ENCODE peak calls at places on chromosomes 16 and 17, in six cellular contexts. One of them, this sample, is unnamed.

GRCh38 chr17:72465191-72466024 is 344.6 kb downstream of the SOX9 start:
- DNase-seq in spleen: peak
- DNase-seq in GM23338: no peak
- DNase-seq in RWPE1: peak
- DNase-seq in mammary epithelial cell: peak
- DNase-seq in nephron progenitor cell: peak
- DNase-seq in this sample: no peak

GRCh38 chr17:1995321-1996242 is 29.6 kb downstream of the RTN4RL1 start:
- DNase-seq in spleen: no peak
- DNase-seq in nephron progenitor cell: no peak
- DNase-seq in mammary epithelial cell: no peak
- DNase-seq in RWPE1: no peak
- DNase-seq in GM23338: no peak
- DNase-seq in this sample: no peak

GRCh38 chr16:58515125-58515870 is at the start of gene SETD6:
- DNase-seq in nephron progenitor cell: peak
- DNase-seq in GM23338: peak
- DNase-seq in RWPE1: peak
- DNase-seq in mammary epithelial cell: peak
- DNase-seq in spleen: peak
- DNase-seq in this sample: peak

GRCh38 chr16:65406076-65406475 is 284.2 kb upstream of the CDH11 start:
- DNase-seq in RWPE1: no peak
- DNase-seq in GM23338: no peak
- DNase-seq in mammary epithelial cell: no peak
- DNase-seq in nephron progenitor cell: no peak
- DNase-seq in spleen: no peak
- DNase-seq in this sample: no peak

GRCh38 chr17:40347319-40348135 is 17.0 kb downstream of the GJD3 start:
- DNase-seq in spleen: no peak
- DNase-seq in nephron progenitor cell: no peak
- DNase-seq in RWPE1: no peak
- DNase-seq in mammary epithelial cell: no peak
- DNase-seq in GM23338: peak
- DNase-seq in this sample: no peak

GRCh38 chr17:39787743-39788484 is 50.2 kb downstream of the GRB7 start:
- DNase-seq in spleen: no peak
- DNase-seq in nephron progenitor cell: no peak
- DNase-seq in GM23338: peak
- DNase-seq in RWPE1: no peak
- DNase-seq in mammary epithelial cell: peak
- DNase-seq in this sample: no peak

GRCh38 chr17:15516150-15516549 is 47.1 kb downstream of the TVP23C start:
- DNase-seq in mammary epithelial cell: peak
- DNase-seq in GM23338: no peak
- DNase-seq in nephron progenitor cell: no peak
- DNase-seq in spleen: no peak
- DNase-seq in RWPE1: no peak
- DNase-seq in this sample: no peak

GRCh38 chr17:39729280-39729851 is 966 bp downstream of the MIEN1 start:
- DNase-seq in mammary epithelial cell: no peak
- DNase-seq in nephron progenitor cell: no peak
- DNase-seq in spleen: no peak
- DNase-seq in RWPE1: no peak
- DNase-seq in GM23338: no peak
- DNase-seq in this sample: no peak

GRCh38 chr17:40779181-40779909 is 3.0 kb downstream of the KRT27 start:
- DNase-seq in mammary epithelial cell: no peak
- DNase-seq in spleen: no peak
- DNase-seq in RWPE1: no peak
- DNase-seq in nephron progenitor cell: no peak
- DNase-seq in GM23338: peak
- DNase-seq in this sample: no peak

GRCh38 chr16:48138543-48138942 is 17.2 kb downstream of the ABCC12 start:
- DNase-seq in mammary epithelial cell: no peak
- DNase-seq in RWPE1: no peak
- DNase-seq in nephron progenitor cell: no peak
- DNase-seq in spleen: no peak
- DNase-seq in GM23338: peak
- DNase-seq in this sample: no peak

GRCh38 chr17:57323391-57323790 is 67.1 kb downstream of the MSI2 start:
- DNase-seq in RWPE1: no peak
- DNase-seq in nephron progenitor cell: no peak
- DNase-seq in GM23338: no peak
- DNase-seq in mammary epithelial cell: no peak
- DNase-seq in spleen: no peak
- DNase-seq in this sample: no peak
- TF ChIP-seq CTCF in RWPE1: no peak
- TF ChIP-seq CTCF in nephron progenitor cell: no peak
- TF ChIP-seq CTCF in GM23338: no peak
- TF ChIP-seq CTCF in mammary epithelial cell: no peak
- TF ChIP-seq CTCF in spleen: no peak
- TF ChIP-seq CTCF in this sample: no peak

DNA sequence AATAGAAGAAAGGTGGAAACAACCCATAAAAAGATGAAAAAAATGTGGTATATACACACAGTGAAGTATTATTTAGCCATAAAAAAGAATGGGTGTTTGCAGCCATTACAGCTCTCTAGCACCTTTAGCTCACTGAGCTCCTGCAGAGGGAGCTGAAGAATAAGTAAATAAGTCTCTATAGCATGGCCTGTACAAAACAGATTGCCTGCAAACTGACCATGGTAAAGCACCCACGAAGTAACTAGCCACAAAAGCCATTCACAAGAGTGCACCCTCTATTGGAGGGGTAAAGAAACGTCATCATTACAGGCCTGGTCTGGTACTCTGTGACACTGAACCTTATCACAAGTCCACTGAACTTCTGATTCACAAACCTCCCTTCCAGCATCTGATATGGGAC is 76.3 kb downstream of the USP32 start:
- DNase-seq in mammary epithelial cell: no peak
- DNase-seq in spleen: no peak
- DNase-seq in nephron progenitor cell: no peak
- DNase-seq in GM23338: no peak
- DNase-seq in RWPE1: no peak
- DNase-seq in this sample: no peak
- TF ChIP-seq CTCF in mammary epithelial cell: peak
- TF ChIP-seq CTCF in spleen: no peak
- TF ChIP-seq CTCF in nephron progenitor cell: no peak
- TF ChIP-seq CTCF in GM23338: peak
- TF ChIP-seq CTCF in RWPE1: no peak
- TF ChIP-seq CTCF in this sample: no peak

GRCh38 chr16:67562526-67562917 is at the start of gene CTCF:
- DNase-seq in RWPE1: peak
- DNase-seq in nephron progenitor cell: peak
- DNase-seq in spleen: peak
- DNase-seq in mammary epithelial cell: peak
- DNase-seq in GM23338: peak
- DNase-seq in this sample: no peak
- TF ChIP-seq CTCF in RWPE1: peak
- TF ChIP-seq CTCF in nephron progenitor cell: no peak
- TF ChIP-seq CTCF in spleen: peak
- TF ChIP-seq CTCF in mammary epithelial cell: peak
- TF ChIP-seq CTCF in GM23338: no peak
- TF ChIP-seq CTCF in this sample: peak

GRCh38 chr17:36650096-36650764 is 48.8 kb downstream of the MRM1 start:
- DNase-seq in nephron progenitor cell: no peak
- DNase-seq in spleen: no peak
- DNase-seq in RWPE1: no peak
- DNase-seq in mammary epithelial cell: no peak
- DNase-seq in GM23338: no peak
- DNase-seq in this sample: no peak
- TF ChIP-seq CTCF in nephron progenitor cell: no peak
- TF ChIP-seq CTCF in spleen: no peak
- TF ChIP-seq CTCF in RWPE1: no peak
- TF ChIP-seq CTCF in mammary epithelial cell: no peak
- TF ChIP-seq CTCF in GM23338: no peak
- TF ChIP-seq CTCF in this sample: no peak

GRCh38 chr16:30526823-30527634 is 663 bp upstream of the ZNF768 start:
- DNase-seq in spleen: peak
- DNase-seq in mammary epithelial cell: peak
- DNase-seq in nephron progenitor cell: peak
- DNase-seq in RWPE1: peak
- DNase-seq in GM23338: peak
- DNase-seq in this sample: peak
- TF ChIP-seq CTCF in spleen: peak
- TF ChIP-seq CTCF in mammary epithelial cell: no peak
- TF ChIP-seq CTCF in nephron progenitor cell: no peak
- TF ChIP-seq CTCF in RWPE1: no peak
- TF ChIP-seq CTCF in GM23338: peak
- TF ChIP-seq CTCF in this sample: no peak

This sample was measured in natural killer cell.